ENCODE peak calls at places on chromosome 1, in four cellular contexts. One of them, this sample, is unnamed.

GRCh38 chr1:185317886-185318310 is 855 bp upstream of the IVNS1ABP start:
- DNase-seq in H9: peak
- DNase-seq in IMR-90: no peak
- DNase-seq in H1: no peak
- DNase-seq in this sample: peak

GRCh38 chr1:178134061-178134460 is 40.2 kb downstream of the RASAL2 start:
- DNase-seq in H9: no peak
- DNase-seq in IMR-90: peak
- DNase-seq in H1: no peak
- DNase-seq in this sample: peak

GRCh38 chr1:19385869-19386591 is 73.9 kb downstream of the SLC66A1 start:
- DNase-seq in H1: no peak
- DNase-seq in IMR-90: peak
- DNase-seq in H9: no peak
- DNase-seq in this sample: no peak

GRCh38 chr1:236736761-236737160 is 50.5 kb downstream of the ACTN2 start:
- DNase-seq in H1: no peak
- DNase-seq in H9: no peak
- DNase-seq in IMR-90: no peak
- DNase-seq in this sample: no peak

GRCh38 chr1:202343652-202344349 is 2.1 kb upstream of the UBE2T start:
- DNase-seq in H1: no peak
- DNase-seq in H9: no peak
- DNase-seq in IMR-90: peak
- DNase-seq in this sample: peak

GRCh38 chr1:8202182-8202905 is 115.6 kb upstream of the SLC45A1 start:
- DNase-seq in H9: peak
- DNase-seq in IMR-90: peak
- DNase-seq in H1: no peak
- DNase-seq in this sample: no peak

GRCh38 chr1:20165522-20165951 is 20.4 kb upstream of the UBXN10 start:
- DNase-seq in IMR-90: no peak
- DNase-seq in H9: no peak
- DNase-seq in H1: no peak
- DNase-seq in this sample: peak

GRCh38 chr1:59139396-59139795 is 157.5 kb upstream of the FGGY start:
- DNase-seq in H9: no peak
- DNase-seq in H1: no peak
- DNase-seq in IMR-90: no peak
- DNase-seq in this sample: peak

GRCh38 chr1:162070825-162071224 is 1.3 kb downstream of the NOS1AP start:
- DNase-seq in H9: peak
- DNase-seq in IMR-90: no peak
- DNase-seq in H1: peak
- DNase-seq in this sample: peak

GRCh38 chr1:39701092-39701460 is 9.8 kb upstream of the HPCAL4 start:
- DNase-seq in H9: peak
- DNase-seq in IMR-90: peak
- DNase-seq in H1: no peak
- DNase-seq in this sample: peak

GRCh38 chr1:64755356-64755755 is 10.5 kb downstream of the RAVER2 start:
- DNase-seq in H9: no peak
- DNase-seq in H1: no peak
- DNase-seq in IMR-90: no peak
- DNase-seq in this sample: no peak

GRCh38 chr1:46543761-46544560 is 7.5 kb downstream of the KNCN start:
- DNase-seq in H1: no peak
- DNase-seq in H9: no peak
- DNase-seq in IMR-90: no peak
- DNase-seq in this sample: no peak

GRCh38 chr1:184183919-184184318 is 132.4 kb downstream of the TSEN15 start:
- DNase-seq in H1: no peak
- DNase-seq in IMR-90: no peak
- DNase-seq in H9: no peak
- DNase-seq in this sample: no peak

GRCh38 chr1:65431111-65431705 is 10.7 kb downstream of the LEPR start:
- DNase-seq in IMR-90: peak
- DNase-seq in H1: no peak
- DNase-seq in H9: no peak
- DNase-seq in this sample: peak

GRCh38 chr1:71294178-71294577 is 213.3 kb upstream of the ZRANB2 start:
- DNase-seq in IMR-90: peak
- DNase-seq in H9: no peak
- DNase-seq in H1: no peak
- DNase-seq in this sample: no peak

GRCh38 chr1:91672601-91673161 is 172.0 kb downstream of the CDC7 start:
- DNase-seq in H1: no peak
- DNase-seq in IMR-90: no peak
- DNase-seq in H9: no peak
- DNase-seq in this sample: no peak

GRCh38 chr1:39657402-39657801 is 14.5 kb downstream of the NT5C1A start:
- DNase-seq in IMR-90: peak
- DNase-seq in H1: no peak
- DNase-seq in H9: no peak
- DNase-seq in this sample: no peak

GRCh38 chr1:62377043-62377562 is 57.9 kb upstream of the KANK4 start:
- DNase-seq in H1: no peak
- DNase-seq in H9: no peak
- DNase-seq in IMR-90: no peak
- DNase-seq in this sample: no peak

GRCh38 chr1:200362421-200362820 is 47.4 kb downstream of the ZNF281 start:
- DNase-seq in H9: no peak
- DNase-seq in IMR-90: no peak
- DNase-seq in H1: no peak
- DNase-seq in this sample: peak

GRCh38 chr1:201456499-201457309 is 12.3 kb downstream of the PHLDA3 start:
- DNase-seq in IMR-90: peak
- DNase-seq in H1: no peak
- DNase-seq in H9: peak
- DNase-seq in this sample: peak

GRCh38 chr1:175415133-175415712 is 222.6 kb upstream of the KIAA0040 start:
- DNase-seq in H9: no peak
- DNase-seq in IMR-90: no peak
- DNase-seq in H1: no peak
- DNase-seq in this sample: no peak

GRCh38 chr1:25714532-25714931 is 85.5 kb upstream of the SELENON start:
- DNase-seq in H1: no peak
- DNase-seq in IMR-90: no peak
- DNase-seq in H9: no peak
- DNase-seq in this sample: no peak

GRCh38 chr1:25715888-25716287 is 84.1 kb upstream of the SELENON start:
- DNase-seq in IMR-90: no peak
- DNase-seq in H9: no peak
- DNase-seq in H1: no peak
- DNase-seq in this sample: peak

GRCh38 chr1:25711555-25712298 is 88.3 kb upstream of the SELENON start:
- DNase-seq in H9: no peak
- DNase-seq in IMR-90: peak
- DNase-seq in H1: no peak
- DNase-seq in this sample: no peak

GRCh38 chr1:25710583-25711347 is 89.2 kb upstream of the SELENON start:
- DNase-seq in IMR-90: peak
- DNase-seq in H1: no peak
- DNase-seq in H9: no peak
- DNase-seq in this sample: no peak

GRCh38 chr1:25712299-25712970 is 87.6 kb upstream of the SELENON start:
- DNase-seq in H9: no peak
- DNase-seq in IMR-90: no peak
- DNase-seq in H1: no peak
- DNase-seq in this sample: no peak
- H3K18ac ChIP-seq in H9: no peak
- H3K18ac ChIP-seq in IMR-90: peak
- H3K18ac ChIP-seq in H1: no peak
- H3K18ac ChIP-seq in this sample: no peak

GRCh38 chr1:5365751-5366150 is 626.5 kb downstream of the NPHP4 start:
- DNase-seq in H9: no peak
- DNase-seq in IMR-90: no peak
- DNase-seq in H1: no peak
- DNase-seq in this sample: no peak
- H4K5ac ChIP-seq in H9: no peak
- H4K5ac ChIP-seq in IMR-90: no peak
- H4K5ac ChIP-seq in H1: no peak
- H4K5ac ChIP-seq in this sample: no peak

GRCh38 chr1:51859333-51859732 is 19.2 kb downstream of the NRDC start:
- DNase-seq in H9: no peak
- DNase-seq in H1: no peak
- DNase-seq in IMR-90: no peak
- DNase-seq in this sample: no peak
- H3K18ac ChIP-seq in H9: no peak
- H3K18ac ChIP-seq in H1: no peak
- H3K18ac ChIP-seq in IMR-90: no peak
- H3K18ac ChIP-seq in this sample: no peak

GRCh38 chr1:34166191-34167090 is 1.4 kb upstream of the CSMD2 start:
- DNase-seq in IMR-90: no peak
- DNase-seq in H1: peak
- DNase-seq in H9: peak
- DNase-seq in this sample: peak

GRCh38 chr1:34164510-34165381 is at the start of gene CSMD2:
- DNase-seq in H1: peak
- DNase-seq in IMR-90: peak
- DNase-seq in H9: peak
- DNase-seq in this sample: peak

GRCh38 chr1:34165422-34165921 is 442 bp upstream of the CSMD2 start:
- DNase-seq in H1: peak
- DNase-seq in IMR-90: no peak
- DNase-seq in H9: peak
- DNase-seq in this sample: peak

GRCh38 chr1:34163792-34164509 is 1.1 kb downstream of the CSMD2 start:
- DNase-seq in H9: peak
- DNase-seq in IMR-90: no peak
- DNase-seq in H1: peak
- DNase-seq in this sample: peak

GRCh38 chr1:34167091-34167788 is 2.2 kb upstream of the CSMD2 start:
- DNase-seq in H9: no peak
- DNase-seq in IMR-90: no peak
- DNase-seq in H1: no peak
- DNase-seq in this sample: peak
- H4K5ac ChIP-seq in H9: no peak
- H4K5ac ChIP-seq in IMR-90: no peak
- H4K5ac ChIP-seq in H1: peak
- H4K5ac ChIP-seq in this sample: no peak

GRCh38 chr1:109873278-109874175 is 37.1 kb upstream of the CSF1 start:
- DNase-seq in H1: no peak
- DNase-seq in H9: no peak
- DNase-seq in IMR-90: peak
- DNase-seq in this sample: peak
- H3K18ac ChIP-seq in H1: peak
- H3K18ac ChIP-seq in H9: no peak
- H3K18ac ChIP-seq in IMR-90: peak
- H3K18ac ChIP-seq in this sample: no peak

GRCh38 chr1:54800041-54800898 is 853 bp downstream of the TTC22 start:
- DNase-seq in H9: no peak
- DNase-seq in H1: peak
- DNase-seq in IMR-90: no peak
- DNase-seq in this sample: no peak
- H4K5ac ChIP-seq in H9: no peak
- H4K5ac ChIP-seq in H1: no peak
- H4K5ac ChIP-seq in IMR-90: no peak
- H4K5ac ChIP-seq in this sample: no peak

GRCh38 chr1:44240802-44241671 is 27.8 kb downstream of the DMAP1 start:
- DNase-seq in H9: no peak
- DNase-seq in IMR-90: no peak
- DNase-seq in H1: no peak
- DNase-seq in this sample: peak

GRCh38 chr1:44237721-44238457 is 24.6 kb downstream of the DMAP1 start:
- DNase-seq in H9: peak
- DNase-seq in H1: peak
- DNase-seq in IMR-90: peak
- DNase-seq in this sample: peak

GRCh38 chr1:44239961-44240371 is 26.7 kb downstream of the DMAP1 start:
- DNase-seq in IMR-90: no peak
- DNase-seq in H9: no peak
- DNase-seq in H1: no peak
- DNase-seq in this sample: no peak

GRCh38 chr1:44238651-44239050 is 25.4 kb downstream of the DMAP1 start:
- DNase-seq in H1: no peak
- DNase-seq in H9: no peak
- DNase-seq in IMR-90: no peak
- DNase-seq in this sample: no peak

GRCh38 chr1:44239337-44239960 is 26.2 kb downstream of the DMAP1 start:
- DNase-seq in IMR-90: peak
- DNase-seq in H1: peak
- DNase-seq in H9: peak
- DNase-seq in this sample: peak
- H3K18ac ChIP-seq in IMR-90: no peak
- H3K18ac ChIP-seq in H1: no peak
- H3K18ac ChIP-seq in H9: no peak
- H3K18ac ChIP-seq in this sample: peak

GRCh38 chr1:221778535-221779142 is 36.8 kb upstream of the DUSP10 start:
- DNase-seq in H1: no peak
- DNase-seq in H9: no peak
- DNase-seq in IMR-90: no peak
- DNase-seq in this sample: no peak

GRCh38 chr1:221780175-221780574 is 38.3 kb upstream of the DUSP10 start:
- DNase-seq in H1: no peak
- DNase-seq in H9: no peak
- DNase-seq in IMR-90: no peak
- DNase-seq in this sample: no peak

GRCh38 chr1:221781102-221781744 is 39.3 kb upstream of the DUSP10 start:
- DNase-seq in IMR-90: peak
- DNase-seq in H1: no peak
- DNase-seq in H9: no peak
- DNase-seq in this sample: no peak

GRCh38 chr1:221778125-221778524 is 36.2 kb upstream of the DUSP10 start:
- DNase-seq in H1: no peak
- DNase-seq in IMR-90: no peak
- DNase-seq in H9: no peak
- DNase-seq in this sample: no peak

DNA sequence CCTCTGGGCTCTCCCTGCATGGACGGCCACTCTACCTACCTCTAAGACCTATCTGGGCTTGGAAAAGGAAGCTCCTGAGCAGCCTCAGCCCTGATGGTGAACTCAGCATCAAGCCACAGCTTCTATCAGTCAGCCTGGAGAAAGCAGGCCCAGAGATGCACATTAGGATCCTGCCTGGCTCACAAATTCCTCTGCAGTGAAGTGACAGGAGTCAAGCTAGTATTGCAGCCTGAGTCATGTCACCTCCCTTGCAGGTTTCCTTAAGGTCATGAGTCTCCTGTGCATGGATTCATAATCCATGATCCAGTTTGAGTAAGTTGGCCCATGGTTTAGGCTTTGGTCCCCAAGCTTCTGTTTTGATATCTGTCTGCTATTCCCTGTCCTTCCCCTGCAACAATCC is 37.9 kb upstream of the DUSP10 start:
- DNase-seq in IMR-90: no peak
- DNase-seq in H1: no peak
- DNase-seq in H9: no peak
- DNase-seq in this sample: no peak
- H4K5ac ChIP-seq in IMR-90: no peak
- H4K5ac ChIP-seq in H1: no peak
- H4K5ac ChIP-seq in H9: no peak
- H4K5ac ChIP-seq in this sample: no peak

This sample was measured in mesendoderm.